ENCODE peak calls at places on chromosomes 5 and 9, in nine cellular contexts. O is MM.1S; H is NCI-H2171; T is amniotic epithelial cell; Y is stimulated activated CD8-positive, alpha-beta memory T cell treated with anti-CD3 and anti-CD28 coated beads, Interleukin-4, amount 100 ng/mL, for 24 hours; G is body of pancreas; V is head of caudate nucleus; Q is NCI-H774; R is T-helper 2 cell. C is an unnamed sample.

GRCh38 chr9:15299374-15299939 is 7.6 kb downstream of the TTC39B start:
- DNase-seq in Y (peak; percentile 29), Q (no peak), G (no peak), O (peak; percentile 7), T (no peak), V (no peak), H (no peak), R (peak; percentile 41), C (peak; percentile 43)

GRCh38 chr9:136525207-136525606 is 20.6 kb downstream of the NOTCH1 start:
- DNase-seq in T (no peak), R (no peak), Q (peak; percentile 29), O (no peak), G (no peak), V (no peak), H (no peak), Y (no peak), C (no peak)

GRCh38 chr5:111197523-111197922 is 26.7 kb upstream of the CAMK4 start:
- DNase-seq in O (no peak), T (peak; percentile 11), G (peak; percentile 16), Y (no peak), V (peak; percentile 20), H (no peak), R (no peak), Q (no peak), C (no peak)

GRCh38 chr9:93096131-93096802 is at the start of gene CARD19:
- DNase-seq in V (peak; percentile 48), T (no peak), R (peak; percentile 56), O (peak; percentile 48), G (peak; percentile 70), H (peak; percentile 45), Q (peak; percentile 25), Y (no peak), C (peak; percentile 37)

GRCh38 chr5:141713616-141714309 is 31.7 kb upstream of the ARAP3 start:
- DNase-seq in H (no peak), Y (no peak), V (no peak), R (no peak), T (peak; percentile 38), G (no peak), O (no peak), Q (no peak), C (no peak)

GRCh38 chr5:43044181-43044914 is 4.2 kb upstream of the ANXA2R start:
- DNase-seq in H (no peak), R (no peak), G (no peak), T (peak; percentile 43), V (no peak), Q (no peak), Y (no peak), O (no peak), C (no peak)

GRCh38 chr9:129174102-129174723 is 3.8 kb downstream of the IER5L start:
- DNase-seq in V (peak; percentile 91), T (peak; percentile 94), O (peak; percentile 76), Y (peak; percentile 64), H (peak; percentile 93), G (peak; percentile 92), R (peak; percentile 68), Q (peak; percentile 89), C (peak; percentile 69)

GRCh38 chr9:2622361-2623045 is 916 bp downstream of the VLDLR start:
- DNase-seq in O (no peak), T (no peak), V (peak; percentile 63), H (peak; percentile 62), R (no peak), Y (no peak), Q (peak; percentile 31), G (peak; percentile 43), C (no peak)

GRCh38 chr9:76572205-76572550 is 113.2 kb downstream of the GCNT1 start:
- DNase-seq in G (no peak), R (no peak), Y (no peak), Q (no peak), T (no peak), O (no peak), H (no peak), V (no peak), C (no peak)

GRCh38 chr9:88738708-88739107 is 203.7 kb downstream of the NXNL2 start:
- DNase-seq in Y (no peak), G (no peak), T (peak; percentile 16), O (no peak), R (no peak), V (no peak), Q (no peak), H (no peak), C (no peak)

GRCh38 chr5:142597546-142598337 is 88.1 kb downstream of the FGF1 start:
- DNase-seq in Q (peak; percentile 30), T (peak; percentile 75), R (no peak), G (no peak), O (no peak), H (no peak), V (peak; percentile 75), Y (no peak), C (no peak)

GRCh38 chr9:26947736-26948135 is 694 bp upstream of the PLAA start:
- DNase-seq in H (no peak), O (no peak), T (no peak), G (no peak), Y (no peak), Q (no peak), V (no peak), R (no peak), C (no peak)

GRCh38 chr5:175743676-175744210 is 85.9 kb downstream of the HRH2 start:
- DNase-seq in O (no peak), Q (no peak), H (no peak), Y (no peak), R (no peak), T (no peak), G (no peak), V (no peak), C (no peak)

GRCh38 chr9:6944093-6944551 is 186.3 kb downstream of the KDM4C start:
- DNase-seq in G (no peak), Y (no peak), R (no peak), Q (peak; percentile 73), V (no peak), T (no peak), H (no peak), O (no peak), C (no peak)

GRCh38 chr5:138890686-138891085 is 15.6 kb upstream of the LRRTM2 start:
- DNase-seq in H (no peak), O (no peak), V (no peak), T (no peak), G (no peak), R (no peak), Q (no peak), Y (no peak), C (no peak)